ENCODE peak calls at places on chromosomes 12 and 14, in seven cellular contexts. O, I, H, L, K, G and D are unnamed samples.

GRCh38 chr12:126760109-126760508 is 1506.9 kb upstream of the TMEM132C start:
- DNase-seq in O (no peak), I (no peak), H (no peak), L (no peak), K (no peak), G (no peak), D (no peak)

GRCh38 chr14:55976619-55977018 is 141.6 kb upstream of the PELI2 start:
- DNase-seq in O (no peak), I (no peak), H (no peak), L (no peak), K (no peak), G (no peak), D (no peak)

GRCh38 chr14:100072783-100073346 is 7.6 kb downstream of the EVL start:
- DNase-seq in O (no peak), I (no peak), H (peak), L (peak), K (no peak), G (no peak), D (no peak)

GRCh38 chr14:96727076-96727475 is 70.1 kb upstream of the VRK1 start:
- DNase-seq in O (no peak), I (no peak), H (no peak), L (no peak), K (no peak), G (no peak), D (no peak)

GRCh38 chr12:123032736-123033391 is 52.4 kb downstream of the ARL6IP4 start:
- DNase-seq in O (no peak), I (no peak), H (no peak), L (no peak), K (no peak), G (no peak), D (no peak)

GRCh38 chr12:38956337-38956736 is 50.9 kb upstream of the CPNE8 start:
- DNase-seq in O (peak), I (no peak), H (no peak), L (no peak), K (no peak), G (no peak), D (no peak)

GRCh38 chr12:6961695-6962284 is 8.7 kb downstream of the PHB2 start:
- DNase-seq in O (peak), I (peak), H (peak), L (no peak), K (peak), G (no peak), D (no peak)

GRCh38 chr12:67721216-67721615 is 72.7 kb downstream of the DYRK2 start:
- DNase-seq in O (peak), I (no peak), H (no peak), L (no peak), K (no peak), G (no peak), D (no peak)

GRCh38 chr12:91877461-91878230 is 268.0 kb downstream of the BTG1 start:
- DNase-seq in O (no peak), I (no peak), H (no peak), L (peak), K (no peak), G (no peak), D (no peak)

GRCh38 chr14:65359503-65359902 is 53.0 kb upstream of the FUT8 start:
- DNase-seq in O (no peak), I (no peak), H (peak), L (no peak), K (no peak), G (no peak), D (no peak)

GRCh38 chr12:108839011-108839889 is 18.1 kb downstream of the SSH1 start:
- DNase-seq in O (peak), I (no peak), H (no peak), L (no peak), K (no peak), G (no peak), D (no peak)

GRCh38 chr12:132175496-132176357 is 31.5 kb downstream of the NOC4L start:
- DNase-seq in O (no peak), I (no peak), H (no peak), L (no peak), K (no peak), G (no peak), D (no peak)

GRCh38 chr12:63319386-63319785 is 168.4 kb upstream of the AVPR1A start:
- DNase-seq in O (no peak), I (no peak), H (no peak), L (no peak), K (no peak), G (no peak), D (no peak)

GRCh38 chr14:53391156-53391555 is 238.0 kb upstream of the DDHD1 start:
- DNase-seq in O (peak), I (no peak), H (no peak), L (no peak), K (peak), G (no peak), D (no peak)

GRCh38 chr12:76470028-76470939 is 89.3 kb downstream of the OSBPL8 start:
- DNase-seq in O (peak), I (peak), H (no peak), L (no peak), K (peak), G (no peak), D (no peak)

GRCh38 chr14:105272623-105273022 is 24.3 kb downstream of the BTBD6 start:
- DNase-seq in O (no peak), I (no peak), H (no peak), L (no peak), K (no peak), G (no peak), D (no peak)

GRCh38 chr12:12333407-12333831 is 16.6 kb downstream of the MANSC1 start:
- DNase-seq in O (no peak), I (no peak), H (no peak), L (no peak), K (no peak), G (no peak), D (no peak)

GRCh38 chr12:17577405-17577804 is 512.6 kb downstream of the RERGL start:
- DNase-seq in O (no peak), I (no peak), H (no peak), L (no peak), K (no peak), G (no peak), D (no peak)

GRCh38 chr12:113292091-113292490 is 42.8 kb downstream of the SLC8B1 start:
- DNase-seq in O (peak), I (no peak), H (no peak), L (no peak), K (peak), G (no peak), D (no peak)

GRCh38 chr12:45912774-45913173 is 77.6 kb downstream of the SCAF11 start:
- DNase-seq in O (no peak), I (no peak), H (no peak), L (no peak), K (no peak), G (no peak), D (no peak)

GRCh38 chr12:67483871-67484554 is 164.5 kb upstream of the DYRK2 start:
- DNase-seq in O (no peak), I (no peak), H (no peak), L (no peak), K (no peak), G (no peak), D (no peak)

GRCh38 chr14:75514673-75515630 is 7.3 kb upstream of the BATF start:
- DNase-seq in O (peak), I (no peak), H (peak), L (peak), K (peak), G (no peak), D (no peak)

GRCh38 chr12:124680863-124681778 is 113.7 kb upstream of the NCOR2 start:
- DNase-seq in O (peak), I (peak), H (peak), L (no peak), K (peak), G (no peak), D (no peak)

GRCh38 chr12:644818-645552 is 18.3 kb downstream of the NINJ2 start:
- DNase-seq in O (peak), I (no peak), H (no peak), L (no peak), K (no peak), G (no peak), D (no peak)

GRCh38 chr12:120257041-120257821 is 8.3 kb downstream of the PXN start:
- DNase-seq in O (peak), I (peak), H (no peak), L (no peak), K (peak), G (no peak), D (no peak)

GRCh38 chr12:130240831-130241590 is 78.7 kb downstream of the FZD10 start:
- DNase-seq in O (no peak), I (no peak), H (no peak), L (no peak), K (no peak), G (no peak), D (no peak)

GRCh38 chr12:108611884-108612415 is 14.1 kb upstream of the TMEM119 start:
- DNase-seq in O (peak), I (no peak), H (peak), L (peak), K (peak), G (no peak), D (no peak)

GRCh38 chr12:66014818-66015217 is 115.7 kb downstream of the LLPH start:
- DNase-seq in O (peak), I (no peak), H (no peak), L (no peak), K (peak), G (no peak), D (no peak)

GRCh38 chr12:56645201-56645716 is 525 bp downstream of the ATP5F1B start:
- DNase-seq in O (peak), I (no peak), H (peak), L (no peak), K (peak), G (no peak), D (no peak)

GRCh38 chr14:105065280-105066228 is at the start of gene GPR132:
- DNase-seq in O (no peak), I (no peak), H (peak), L (peak), K (no peak), G (peak), D (no peak)

GRCh38 chr12:50734409-50735263 is 29.3 kb upstream of the ATF1 start:
- DNase-seq in O (peak), I (peak), H (peak), L (peak), K (peak), G (no peak), D (no peak)

GRCh38 chr14:89349196-89350008 is 67.6 kb downstream of the FOXN3 start:
- DNase-seq in O (no peak), I (no peak), H (peak), L (peak), K (no peak), G (no peak), D (peak)

GRCh38 chr14:101972126-101972785 is 7.9 kb downstream of the DYNC1H1 start:
- DNase-seq in O (peak), I (peak), H (no peak), L (no peak), K (peak), G (no peak), D (peak)

GRCh38 chr12:49825971-49826421 is 2.2 kb downstream of the NCKAP5L start:
- DNase-seq in O (no peak), I (no peak), H (no peak), L (no peak), K (peak), G (no peak), D (no peak)

GRCh38 chr14:54252072-54252730 is 144.6 kb upstream of the CDKN3 start:
- DNase-seq in O (peak), I (peak), H (no peak), L (no peak), K (peak), G (no peak), D (no peak)

GRCh38 chr14:52086755-52087154 is 17.9 kb upstream of the NID2 start:
- DNase-seq in O (no peak), I (no peak), H (no peak), L (no peak), K (no peak), G (no peak), D (no peak)

GRCh38 chr12:100993916-100994315 is 199.3 kb downstream of the ANO4 start:
- DNase-seq in O (no peak), I (no peak), H (no peak), L (no peak), K (no peak), G (no peak), D (no peak)

GRCh38 chr14:82537831-82538230 is 1004.2 kb upstream of the SEL1L start:
- DNase-seq in O (no peak), I (no peak), H (no peak), L (no peak), K (no peak), G (no peak), D (no peak)

GRCh38 chr12:63792333-63792732 is 12.6 kb downstream of the RXYLT1 start:
- DNase-seq in O (no peak), I (no peak), H (no peak), L (no peak), K (no peak), G (no peak), D (no peak)